ENCODE peak calls at places on chromosome 11, in ten cellular contexts. One of them, this sample, is unnamed.

GRCh38 chr11:17531071-17531817 is 13.0 kb downstream of the USH1C start:
- DNase-seq in breast epithelium: no peak
- DNase-seq in pancreas: no peak
- DNase-seq in A673: no peak
- DNase-seq in GM23248: no peak
- DNase-seq in DND-41: no peak
- DNase-seq in small intestine: peak
- DNase-seq in cardiac fibroblast: no peak
- DNase-seq in fibroblast of lung: no peak
- DNase-seq in GM06990: no peak
- DNase-seq in this sample: no peak

GRCh38 chr11:110474578-110474977 is 44.8 kb downstream of the FDX1 start:
- DNase-seq in breast epithelium: no peak
- DNase-seq in pancreas: no peak
- DNase-seq in A673: no peak
- DNase-seq in GM23248: no peak
- DNase-seq in DND-41: no peak
- DNase-seq in small intestine: no peak
- DNase-seq in cardiac fibroblast: no peak
- DNase-seq in fibroblast of lung: no peak
- DNase-seq in GM06990: no peak
- DNase-seq in this sample: no peak

GRCh38 chr11:2077061-2077802 is 62.0 kb downstream of the IGF2 start:
- DNase-seq in breast epithelium: no peak
- DNase-seq in pancreas: peak
- DNase-seq in A673: no peak
- DNase-seq in GM23248: peak
- DNase-seq in DND-41: no peak
- DNase-seq in small intestine: no peak
- DNase-seq in cardiac fibroblast: peak
- DNase-seq in fibroblast of lung: peak
- DNase-seq in GM06990: no peak
- DNase-seq in this sample: no peak

GRCh38 chr11:74025467-74026166 is 16.7 kb upstream of the UCP3 start:
- DNase-seq in breast epithelium: no peak
- DNase-seq in pancreas: no peak
- DNase-seq in A673: no peak
- DNase-seq in GM23248: peak
- DNase-seq in DND-41: no peak
- DNase-seq in small intestine: no peak
- DNase-seq in cardiac fibroblast: peak
- DNase-seq in fibroblast of lung: peak
- DNase-seq in GM06990: no peak
- DNase-seq in this sample: no peak

GRCh38 chr11:117828641-117829368 is 4.3 kb upstream of the FXYD2 start:
- DNase-seq in breast epithelium: no peak
- DNase-seq in pancreas: no peak
- DNase-seq in A673: peak
- DNase-seq in GM23248: peak
- DNase-seq in DND-41: peak
- DNase-seq in small intestine: peak
- DNase-seq in cardiac fibroblast: peak
- DNase-seq in fibroblast of lung: peak
- DNase-seq in GM06990: peak
- DNase-seq in this sample: peak

GRCh38 chr11:119051440-119052162 is 5.4 kb downstream of the HYOU1 start:
- DNase-seq in breast epithelium: no peak
- DNase-seq in pancreas: no peak
- DNase-seq in A673: no peak
- DNase-seq in GM23248: no peak
- DNase-seq in DND-41: no peak
- DNase-seq in small intestine: no peak
- DNase-seq in cardiac fibroblast: no peak
- DNase-seq in fibroblast of lung: no peak
- DNase-seq in GM06990: peak
- DNase-seq in this sample: no peak

GRCh38 chr11:114438303-114438702 is 964 bp upstream of the REXO2 start:
- DNase-seq in breast epithelium: no peak
- DNase-seq in pancreas: no peak
- DNase-seq in A673: no peak
- DNase-seq in GM23248: no peak
- DNase-seq in DND-41: no peak
- DNase-seq in small intestine: no peak
- DNase-seq in cardiac fibroblast: no peak
- DNase-seq in fibroblast of lung: peak
- DNase-seq in GM06990: no peak
- DNase-seq in this sample: no peak

GRCh38 chr11:72045849-72046248 is 34.5 kb downstream of the NUMA1 start:
- DNase-seq in breast epithelium: no peak
- DNase-seq in pancreas: no peak
- DNase-seq in A673: no peak
- DNase-seq in GM23248: no peak
- DNase-seq in DND-41: no peak
- DNase-seq in small intestine: no peak
- DNase-seq in cardiac fibroblast: no peak
- DNase-seq in fibroblast of lung: no peak
- DNase-seq in GM06990: no peak
- DNase-seq in this sample: no peak

GRCh38 chr11:3686751-3687150 is 15.6 kb upstream of the CHRNA10 start:
- DNase-seq in breast epithelium: no peak
- DNase-seq in pancreas: no peak
- DNase-seq in A673: no peak
- DNase-seq in GM23248: peak
- DNase-seq in DND-41: no peak
- DNase-seq in small intestine: no peak
- DNase-seq in cardiac fibroblast: peak
- DNase-seq in fibroblast of lung: peak
- DNase-seq in GM06990: no peak
- DNase-seq in this sample: no peak

GRCh38 chr11:2811206-2812091 is 74.1 kb downstream of the CDKN1C start:
- DNase-seq in breast epithelium: no peak
- DNase-seq in pancreas: no peak
- DNase-seq in A673: no peak
- DNase-seq in GM23248: no peak
- DNase-seq in DND-41: no peak
- DNase-seq in small intestine: no peak
- DNase-seq in cardiac fibroblast: no peak
- DNase-seq in fibroblast of lung: no peak
- DNase-seq in GM06990: no peak
- DNase-seq in this sample: no peak

GRCh38 chr11:131033151-131033651 is 116.9 kb upstream of the SNX19 start:
- DNase-seq in breast epithelium: no peak
- DNase-seq in pancreas: no peak
- DNase-seq in A673: no peak
- DNase-seq in GM23248: peak
- DNase-seq in DND-41: no peak
- DNase-seq in small intestine: no peak
- DNase-seq in cardiac fibroblast: peak
- DNase-seq in fibroblast of lung: peak
- DNase-seq in GM06990: no peak
- DNase-seq in this sample: no peak

GRCh38 chr11:70456921-70457532 is 58.7 kb downstream of the CTTN start:
- DNase-seq in breast epithelium: no peak
- DNase-seq in pancreas: no peak
- DNase-seq in A673: peak
- DNase-seq in GM23248: peak
- DNase-seq in DND-41: no peak
- DNase-seq in small intestine: no peak
- DNase-seq in cardiac fibroblast: peak
- DNase-seq in fibroblast of lung: peak
- DNase-seq in GM06990: no peak
- DNase-seq in this sample: no peak

GRCh38 chr11:102666331-102666957 is 39.1 kb downstream of the MMP27 start:
- DNase-seq in breast epithelium: no peak
- DNase-seq in pancreas: peak
- DNase-seq in A673: peak
- DNase-seq in GM23248: peak
- DNase-seq in DND-41: peak
- DNase-seq in small intestine: peak
- DNase-seq in cardiac fibroblast: peak
- DNase-seq in fibroblast of lung: peak
- DNase-seq in GM06990: no peak
- DNase-seq in this sample: peak

GRCh38 chr11:67675058-67675747 is 780 bp upstream of the ALDH3B2 start:
- DNase-seq in breast epithelium: no peak
- DNase-seq in pancreas: no peak
- DNase-seq in A673: no peak
- DNase-seq in GM23248: no peak
- DNase-seq in DND-41: peak
- DNase-seq in small intestine: no peak
- DNase-seq in cardiac fibroblast: no peak
- DNase-seq in fibroblast of lung: no peak
- DNase-seq in GM06990: no peak
- DNase-seq in this sample: no peak

GRCh38 chr11:35487532-35488078 is 37.8 kb downstream of the PAMR1 start:
- DNase-seq in breast epithelium: no peak
- DNase-seq in pancreas: peak
- DNase-seq in A673: peak
- DNase-seq in GM23248: peak
- DNase-seq in DND-41: no peak
- DNase-seq in small intestine: no peak
- DNase-seq in cardiac fibroblast: peak
- DNase-seq in fibroblast of lung: peak
- DNase-seq in GM06990: no peak
- DNase-seq in this sample: peak

GRCh38 chr11:6992457-6993431 is 27.4 kb downstream of the ZNF214 start:
- DNase-seq in breast epithelium: no peak
- DNase-seq in pancreas: no peak
- DNase-seq in A673: no peak
- DNase-seq in GM23248: peak
- DNase-seq in DND-41: no peak
- DNase-seq in small intestine: no peak
- DNase-seq in cardiac fibroblast: peak
- DNase-seq in fibroblast of lung: peak
- DNase-seq in GM06990: no peak
- DNase-seq in this sample: no peak
- H3K4me3 ChIP-seq in breast epithelium: no peak
- H3K4me3 ChIP-seq in pancreas: no peak
- H3K4me3 ChIP-seq in A673: no peak
- H3K4me3 ChIP-seq in GM23248: peak
- H3K4me3 ChIP-seq in DND-41: no peak
- H3K4me3 ChIP-seq in small intestine: no peak
- H3K4me3 ChIP-seq in cardiac fibroblast: no peak
- H3K4me3 ChIP-seq in fibroblast of lung: peak
- H3K4me3 ChIP-seq in GM06990: no peak
- H3K4me3 ChIP-seq in this sample: no peak

GRCh38 chr11:111925953-111926352 is 7.2 kb downstream of the C11orf52 start:
- DNase-seq in breast epithelium: no peak
- DNase-seq in pancreas: peak
- DNase-seq in A673: no peak
- DNase-seq in GM23248: no peak
- DNase-seq in DND-41: no peak
- DNase-seq in small intestine: no peak
- DNase-seq in cardiac fibroblast: no peak
- DNase-seq in fibroblast of lung: no peak
- DNase-seq in GM06990: no peak
- DNase-seq in this sample: no peak

GRCh38 chr11:111926505-111927391 is 8.0 kb downstream of the C11orf52 start:
- DNase-seq in breast epithelium: peak
- DNase-seq in pancreas: peak
- DNase-seq in A673: peak
- DNase-seq in GM23248: peak
- DNase-seq in DND-41: peak
- DNase-seq in small intestine: peak
- DNase-seq in cardiac fibroblast: peak
- DNase-seq in fibroblast of lung: peak
- DNase-seq in GM06990: peak
- DNase-seq in this sample: peak

GRCh38 chr11:111923351-111923788 is 4.7 kb downstream of the C11orf52 start:
- DNase-seq in breast epithelium: no peak
- DNase-seq in pancreas: no peak
- DNase-seq in A673: peak
- DNase-seq in GM23248: peak
- DNase-seq in DND-41: no peak
- DNase-seq in small intestine: no peak
- DNase-seq in cardiac fibroblast: peak
- DNase-seq in fibroblast of lung: peak
- DNase-seq in GM06990: no peak
- DNase-seq in this sample: no peak

GRCh38 chr11:111922803-111923202 is 4.1 kb downstream of the C11orf52 start:
- DNase-seq in breast epithelium: no peak
- DNase-seq in pancreas: peak
- DNase-seq in A673: peak
- DNase-seq in GM23248: peak
- DNase-seq in DND-41: no peak
- DNase-seq in small intestine: no peak
- DNase-seq in cardiac fibroblast: peak
- DNase-seq in fibroblast of lung: peak
- DNase-seq in GM06990: no peak
- DNase-seq in this sample: no peak

GRCh38 chr11:111923951-111924350 is 5.2 kb downstream of the C11orf52 start:
- DNase-seq in breast epithelium: no peak
- DNase-seq in pancreas: no peak
- DNase-seq in A673: no peak
- DNase-seq in GM23248: peak
- DNase-seq in DND-41: no peak
- DNase-seq in small intestine: no peak
- DNase-seq in cardiac fibroblast: no peak
- DNase-seq in fibroblast of lung: no peak
- DNase-seq in GM06990: no peak
- DNase-seq in this sample: no peak
- H3K4me3 ChIP-seq in breast epithelium: no peak
- H3K4me3 ChIP-seq in pancreas: no peak
- H3K4me3 ChIP-seq in A673: no peak
- H3K4me3 ChIP-seq in GM23248: peak
- H3K4me3 ChIP-seq in DND-41: no peak
- H3K4me3 ChIP-seq in small intestine: no peak
- H3K4me3 ChIP-seq in cardiac fibroblast: no peak
- H3K4me3 ChIP-seq in fibroblast of lung: no peak
- H3K4me3 ChIP-seq in GM06990: no peak
- H3K4me3 ChIP-seq in this sample: no peak

DNA sequence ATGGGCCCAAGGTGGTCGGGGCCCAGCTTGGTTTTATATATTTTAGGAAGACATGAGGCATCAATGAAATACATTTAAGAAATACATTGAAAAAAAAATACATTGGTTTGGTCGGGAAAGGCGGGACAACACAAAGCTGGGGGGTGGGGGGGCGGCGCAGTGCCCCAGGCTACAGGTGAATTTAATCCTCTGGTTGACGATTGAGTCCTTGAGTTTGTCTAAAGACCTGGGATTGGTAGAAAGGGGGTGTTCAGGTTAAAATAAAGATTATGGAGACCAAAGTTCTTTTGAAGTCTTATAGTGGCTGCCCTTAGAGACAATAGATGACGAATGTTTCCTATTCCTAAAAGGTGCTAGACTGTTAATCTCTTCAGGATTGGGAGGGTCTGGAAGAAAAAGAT is 3.1 kb downstream of the IFITM1 start:
- DNase-seq in breast epithelium: no peak
- DNase-seq in pancreas: no peak
- DNase-seq in A673: no peak
- DNase-seq in GM23248: no peak
- DNase-seq in DND-41: no peak
- DNase-seq in small intestine: no peak
- DNase-seq in cardiac fibroblast: no peak
- DNase-seq in fibroblast of lung: no peak
- DNase-seq in GM06990: no peak
- DNase-seq in this sample: no peak
- H3K4me3 ChIP-seq in breast epithelium: peak
- H3K4me3 ChIP-seq in pancreas: no peak
- H3K4me3 ChIP-seq in A673: no peak
- H3K4me3 ChIP-seq in GM23248: peak
- H3K4me3 ChIP-seq in DND-41: peak
- H3K4me3 ChIP-seq in small intestine: peak
- H3K4me3 ChIP-seq in cardiac fibroblast: no peak
- H3K4me3 ChIP-seq in fibroblast of lung: no peak
- H3K4me3 ChIP-seq in GM06990: peak
- H3K4me3 ChIP-seq in this sample: no peak

GRCh38 chr11:124746621-124747243 is 5.3 kb downstream of the VSIG2 start:
- DNase-seq in breast epithelium: peak
- DNase-seq in pancreas: peak
- DNase-seq in A673: peak
- DNase-seq in GM23248: peak
- DNase-seq in DND-41: no peak
- DNase-seq in small intestine: peak
- DNase-seq in cardiac fibroblast: peak
- DNase-seq in fibroblast of lung: peak
- DNase-seq in GM06990: peak
- DNase-seq in this sample: peak
- H3K4me3 ChIP-seq in breast epithelium: peak
- H3K4me3 ChIP-seq in pancreas: peak
- H3K4me3 ChIP-seq in A673: peak
- H3K4me3 ChIP-seq in GM23248: peak
- H3K4me3 ChIP-seq in DND-41: no peak
- H3K4me3 ChIP-seq in small intestine: peak
- H3K4me3 ChIP-seq in cardiac fibroblast: peak
- H3K4me3 ChIP-seq in fibroblast of lung: peak
- H3K4me3 ChIP-seq in GM06990: peak
- H3K4me3 ChIP-seq in this sample: peak